ENCODE peak calls at places on chromosomes 16 and 17, in four cellular contexts. One of them, this sample, is unnamed.

GRCh38 chr16:78385406-78385805 is 286.0 kb downstream of the WWOX start:
- DNase-seq in amniotic stem cell: no peak
- DNase-seq in lower lobe of right lung: no peak
- DNase-seq in upper lobe of right lung: no peak
- DNase-seq in this sample: no peak

GRCh38 chr16:19396555-19397011 is 21.1 kb upstream of the TMC5 start:
- DNase-seq in amniotic stem cell: no peak
- DNase-seq in lower lobe of right lung: peak
- DNase-seq in upper lobe of right lung: no peak
- DNase-seq in this sample: no peak

GRCh38 chr16:29811896-29812665 is at the start of gene PRRT2:
- DNase-seq in upper lobe of right lung: no peak
- DNase-seq in lower lobe of right lung: peak
- DNase-seq in amniotic stem cell: no peak
- DNase-seq in this sample: peak

GRCh38 chr17:81511800-81512559 is 619 bp downstream of the ACTG1 start:
- DNase-seq in amniotic stem cell: no peak
- DNase-seq in lower lobe of right lung: no peak
- DNase-seq in upper lobe of right lung: no peak
- DNase-seq in this sample: peak

GRCh38 chr17:81687770-81688541 is 4.1 kb downstream of the HGS start:
- DNase-seq in amniotic stem cell: no peak
- DNase-seq in lower lobe of right lung: no peak
- DNase-seq in upper lobe of right lung: no peak
- DNase-seq in this sample: peak

GRCh38 chr16:143456-143855 is 5.0 kb upstream of the NPRL3 start:
- DNase-seq in amniotic stem cell: no peak
- DNase-seq in lower lobe of right lung: no peak
- DNase-seq in upper lobe of right lung: no peak
- DNase-seq in this sample: no peak

GRCh38 chr16:56936491-56936890 is 4.5 kb downstream of the HERPUD1 start:
- DNase-seq in amniotic stem cell: no peak
- DNase-seq in lower lobe of right lung: no peak
- DNase-seq in upper lobe of right lung: no peak
- DNase-seq in this sample: no peak

GRCh38 chr17:38800237-38800760 is 943 bp upstream of the PIP4K2B start:
- DNase-seq in lower lobe of right lung: no peak
- DNase-seq in amniotic stem cell: no peak
- DNase-seq in upper lobe of right lung: no peak
- DNase-seq in this sample: no peak

This sample was measured in kidney.